ENCODE peak calls at places on chromosome 21, in four cellular contexts. F is kidney, Y is left lung, S is MCF 10A. W is an unnamed sample.
A peak's percentile ranks its signal among the peaks of the same experiment; 100 is the strongest.

GRCh38 chr21:43192501-43193081 is 23.8 kb downstream of the CRYAA start:
- DNase-seq in F (peak; percentile 44), Y (peak; percentile 24), S (no peak), W (no peak)

GRCh38 chr21:38669186-38669585 is 136.5 kb upstream of the ETS2 start:
- DNase-seq in F (no peak), Y (no peak), S (peak; percentile 48), W (no peak)

GRCh38 chr21:17636711-17637110 is 24.0 kb upstream of the BTG3 start:
- DNase-seq in F (no peak), Y (no peak), S (peak; percentile 4), W (no peak)

GRCh38 chr21:29189358-29189757 is 58.9 kb downstream of the MAP3K7CL start:
- DNase-seq in F (no peak), Y (no peak), S (no peak), W (no peak)

GRCh38 chr21:15362458-15362857 is 297.7 kb upstream of the NRIP1 start:
- DNase-seq in F (no peak), Y (no peak), S (no peak), W (no peak)

GRCh38 chr21:33121715-33122475 is 52.0 kb downstream of the OLIG1 start:
- DNase-seq in F (no peak), Y (no peak), S (peak; percentile 31), W (no peak)

GRCh38 chr21:45981641-45982255 is at the start of gene COL6A1:
- DNase-seq in F (peak; percentile 93), Y (no peak), S (no peak), W (no peak)

GRCh38 chr21:17679002-17679600 is 66.4 kb upstream of the BTG3 start:
- DNase-seq in F (no peak), Y (no peak), S (peak; percentile 73), W (no peak)

GRCh38 chr21:37915941-37916794 is at the start of gene KCNJ6:
- DNase-seq in F (no peak), Y (no peak), S (peak; percentile 48), W (no peak)

GRCh38 chr21:22965455-22966125 is 1967.4 kb downstream of the NCAM2 start:
- DNase-seq in F (no peak), Y (no peak), S (no peak), W (no peak)

GRCh38 chr21:36926989-36927695 is 39.3 kb downstream of the HLCS start:
- DNase-seq in F (no peak), Y (no peak), S (no peak), W (no peak)

GRCh38 chr21:32307706-32308105 is 9.1 kb downstream of the MRAP start:
- DNase-seq in F (no peak), Y (no peak), S (peak; percentile 25), W (no peak)

GRCh38 chr21:36883532-36884486 is 82.7 kb downstream of the HLCS start:
- DNase-seq in F (no peak), Y (no peak), S (no peak), W (no peak)

GRCh38 chr21:36803051-36803709 is 104.3 kb downstream of the SIM2 start:
- DNase-seq in F (no peak), Y (no peak), S (no peak), W (no peak)

GRCh38 chr21:17527240-17527639 is 14.4 kb downstream of the CXADR start:
- DNase-seq in F (no peak), Y (no peak), S (peak; percentile 25), W (no peak)

GRCh38 chr21:10640446-10640845 is 119.1 kb downstream of the TPTE start:
- DNase-seq in F (peak; percentile 53), Y (no peak), S (no peak), W (no peak)

GRCh38 chr21:31644648-31645047 is 14.8 kb upstream of the SOD1 start:
- DNase-seq in F (no peak), Y (no peak), S (no peak), W (no peak)

GRCh38 chr21:28627261-28627660 is 365.4 kb downstream of the LTN1 start:
- DNase-seq in F (no peak), Y (no peak), S (no peak), W (no peak)

GRCh38 chr21:27086630-27087029 is 119.7 kb upstream of the ADAMTS5 start:
- DNase-seq in F (no peak), Y (no peak), S (no peak), W (no peak)

GRCh38 chr21:16674949-16675348 is 837.9 kb upstream of the CXADR start:
- DNase-seq in F (no peak), Y (no peak), S (no peak), W (no peak)

GRCh38 chr21:36985761-36986594 is 19.5 kb upstream of the HLCS start:
- DNase-seq in F (no peak), Y (no peak), S (no peak), W (no peak)

GRCh38 chr21:16863541-16863940 is 649.3 kb upstream of the CXADR start:
- DNase-seq in F (no peak), Y (no peak), S (peak; percentile 33), W (no peak)

GRCh38 chr21:37398697-37399096 is 32.1 kb downstream of the DYRK1A start:
- DNase-seq in F (no peak), Y (no peak), S (no peak), W (no peak)

GRCh38 chr21:36851121-36851520 is 115.3 kb downstream of the HLCS start:
- DNase-seq in F (no peak), Y (no peak), S (no peak), W (no peak)

GRCh38 chr21:37916795-37917142 is 512 bp upstream of the KCNJ6 start:
- DNase-seq in F (no peak), Y (no peak), S (no peak), W (no peak)

GRCh38 chr21:37437376-37438080 is 71.0 kb downstream of the DYRK1A start:
- DNase-seq in F (no peak), Y (no peak), S (peak; percentile 23), W (no peak)

GRCh38 chr21:36796070-36796469 is 97.2 kb downstream of the SIM2 start:
- DNase-seq in F (no peak), Y (no peak), S (no peak), W (no peak)

GRCh38 chr21:14533555-14534400 is 12.3 kb downstream of the SAMSN1 start:
- DNase-seq in F (no peak), Y (no peak), S (peak; percentile 81), W (no peak)

GRCh38 chr21:15421521-15421920 is 308.3 kb upstream of the USP25 start:
- DNase-seq in F (peak; percentile 75), Y (no peak), S (peak; percentile 73), W (no peak)

GRCh38 chr21:22076471-22076870 is 1078.3 kb downstream of the NCAM2 start:
- DNase-seq in F (no peak), Y (no peak), S (no peak), W (no peak)

GRCh38 chr21:14916676-14917141 is 148.1 kb downstream of the NRIP1 start:
- DNase-seq in F (no peak), Y (no peak), S (no peak), W (no peak)

GRCh38 chr21:46273341-46273740 is 12.1 kb downstream of the MCM3AP start:
- DNase-seq in F (no peak), Y (no peak), S (no peak), W (no peak)

GRCh38 chr21:34511154-34511553 is 856 bp downstream of the KCNE1 start:
- DNase-seq in F (no peak), Y (no peak), S (peak; percentile 48), W (no peak)

GRCh38 chr21:35136586-35137254 is 87.6 kb upstream of the RUNX1 start:
- DNase-seq in F (no peak), Y (no peak), S (peak; percentile 37), W (no peak)

GRCh38 chr21:33036430-33037162 is 10.9 kb downstream of the OLIG2 start:
- DNase-seq in F (peak; percentile 62), Y (peak; percentile 64), S (peak; percentile 56), W (peak; percentile 61)

DNA sequence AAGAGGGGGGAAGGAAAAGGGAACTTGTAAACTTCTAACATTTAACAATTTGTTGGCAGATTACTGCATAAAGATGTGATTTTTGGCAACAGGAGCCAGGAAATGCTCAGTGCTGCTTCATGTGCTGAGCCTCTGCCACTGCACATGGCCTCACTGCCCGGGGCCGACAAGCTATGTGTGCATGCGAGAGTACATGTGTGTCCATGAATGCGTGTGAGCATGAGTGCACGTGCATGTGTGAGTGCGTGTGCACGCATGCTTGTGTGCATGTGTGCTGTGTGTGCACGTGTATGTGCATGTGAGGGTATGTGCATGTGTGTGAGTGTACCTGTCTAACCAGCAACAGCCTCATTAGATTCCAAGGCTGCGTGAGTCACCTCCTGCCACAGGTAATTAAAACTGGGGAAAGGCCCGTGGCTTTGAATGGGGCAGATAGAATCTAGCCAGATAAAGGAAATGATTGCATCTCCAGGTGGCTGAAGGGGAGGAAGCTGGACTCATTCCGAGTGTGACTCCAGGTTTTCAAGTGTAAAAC is 41.4 kb upstream of the TSPEAR start:
- DNase-seq in F (no peak), Y (no peak), S (peak; percentile 71), W (no peak)
- TF ChIP-seq CTCF in F (no peak), Y (no peak), S (peak; percentile 12), W (no peak)

DNA sequence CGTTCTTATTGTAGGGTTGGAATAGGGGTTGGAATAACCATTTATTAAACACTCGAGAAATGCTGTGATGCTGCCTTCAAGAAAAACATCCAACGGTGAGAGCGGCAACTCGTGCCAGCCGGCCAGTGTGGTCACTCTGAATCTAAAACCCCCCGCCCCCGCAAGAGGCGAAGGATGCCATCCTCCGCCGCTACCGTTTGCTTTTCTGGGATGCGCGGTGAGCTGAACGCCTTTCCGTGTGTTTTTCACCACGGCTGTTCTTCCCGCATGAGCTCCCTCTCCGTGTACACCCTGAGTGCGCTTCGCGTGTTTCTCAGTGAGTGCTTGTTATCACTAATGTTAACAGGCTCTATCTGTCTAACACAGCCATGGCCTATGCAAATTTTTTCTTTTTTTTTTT is 42.0 kb upstream of the RIPK4 start:
- DNase-seq in F (no peak), Y (no peak), S (no peak), W (no peak)
- TF ChIP-seq CTCF in F (no peak), Y (no peak), S (no peak), W (no peak)

GRCh38 chr21:25639167-25639921 is at the start of gene JAM2:
- DNase-seq in F (peak; percentile 83), Y (peak; percentile 39), S (peak; percentile 13), W (peak; percentile 17)
- TF ChIP-seq CTCF in F (peak; percentile 16), Y (no peak), S (no peak), W (no peak)

GRCh38 chr21:40421121-40421520 is 425.8 kb downstream of the DSCAM start:
- DNase-seq in F (no peak), Y (no peak), S (peak; percentile 1), W (no peak)

GRCh38 chr21:40425981-40426380 is 421.0 kb downstream of the DSCAM start:
- DNase-seq in F (no peak), Y (no peak), S (no peak), W (no peak)

DNA sequence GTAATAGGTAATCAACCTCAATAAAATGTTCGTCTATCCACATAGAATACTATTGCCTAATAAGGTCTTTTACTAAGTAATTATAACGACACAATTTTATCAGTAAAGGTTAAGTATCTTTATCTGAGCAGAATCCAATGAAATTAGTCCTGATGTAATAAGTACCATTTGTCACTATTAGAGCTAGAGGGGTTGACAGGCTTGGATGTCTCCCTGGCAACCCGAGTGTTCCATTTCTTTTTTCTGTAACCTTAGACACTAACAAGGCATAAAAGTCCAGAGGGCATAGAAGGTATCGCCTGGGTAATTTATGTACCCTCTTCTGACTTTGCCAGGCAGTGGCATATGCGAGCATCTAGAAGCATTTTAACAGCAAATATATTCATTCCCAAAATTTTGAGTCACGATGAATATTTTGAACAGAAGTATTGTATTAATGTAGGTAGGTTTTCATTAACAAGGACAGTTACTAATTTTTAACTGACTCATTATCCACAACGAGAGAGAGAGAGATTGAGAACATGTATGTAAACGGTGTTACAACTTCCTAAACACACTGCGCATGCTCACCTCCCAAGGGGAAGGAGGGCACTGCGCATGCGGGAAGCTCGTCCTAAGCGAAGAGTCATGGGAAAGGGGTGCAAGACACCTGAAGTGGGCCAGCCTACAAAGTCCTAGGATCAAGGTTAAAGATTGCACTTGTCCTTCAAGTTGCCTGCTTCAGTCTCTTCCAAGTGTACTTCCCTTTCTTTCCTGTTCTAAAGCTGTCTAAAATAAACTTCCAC is 423.9 kb downstream of the DSCAM start:
- DNase-seq in F (no peak), Y (no peak), S (no peak), W (no peak)
- TF ChIP-seq CTCF in F (no peak), Y (no peak), S (no peak), W (no peak)

W was measured in natural killer cell.